ENCODE peak calls at places on chromosome 10, in four cellular contexts. One of them, this sample, is unnamed.

GRCh38 chr10:110147961-110148360 is 59.4 kb upstream of the MXI1 start:
- DNase-seq in activated T-helper 1 cell treated with anti-CD3 and anti-CD28 coated beads, Interleukin-12 subunit alpha, Interleukin-12 subunit beta, Interleukin-2, Interleukin-4 antibody, amounts not matched to agents 30 ng/mL and 10 ng/mL and 1 ng/mL, durations not matched to agents 14 hours and 24 hours and 36 hours: no peak
- DNase-seq in retina: peak
- DNase-seq in endothelial cell: no peak
- DNase-seq in this sample: peak

GRCh38 chr10:10989669-10990068 is 28.0 kb upstream of the CELF2 start:
- DNase-seq in retina: no peak
- DNase-seq in endothelial cell: no peak
- DNase-seq in activated T-helper 1 cell treated with anti-CD3 and anti-CD28 coated beads, Interleukin-12 subunit alpha, Interleukin-12 subunit beta, Interleukin-2, Interleukin-4 antibody, amounts not matched to agents 30 ng/mL and 10 ng/mL and 1 ng/mL, durations not matched to agents 14 hours and 24 hours and 36 hours: no peak
- DNase-seq in this sample: no peak

GRCh38 chr10:70448236-70448635 is 6.8 kb upstream of the NODAL start:
- DNase-seq in activated T-helper 1 cell treated with anti-CD3 and anti-CD28 coated beads, Interleukin-12 subunit alpha, Interleukin-12 subunit beta, Interleukin-2, Interleukin-4 antibody, amounts not matched to agents 30 ng/mL and 10 ng/mL and 1 ng/mL, durations not matched to agents 14 hours and 24 hours and 36 hours: no peak
- DNase-seq in retina: no peak
- DNase-seq in endothelial cell: no peak
- DNase-seq in this sample: no peak

GRCh38 chr10:3554121-3554522 is 230.9 kb downstream of the KLF6 start:
- DNase-seq in activated T-helper 1 cell treated with anti-CD3 and anti-CD28 coated beads, Interleukin-12 subunit alpha, Interleukin-12 subunit beta, Interleukin-2, Interleukin-4 antibody, amounts not matched to agents 30 ng/mL and 10 ng/mL and 1 ng/mL, durations not matched to agents 14 hours and 24 hours and 36 hours: no peak
- DNase-seq in endothelial cell: no peak
- DNase-seq in retina: no peak
- DNase-seq in this sample: no peak

GRCh38 chr10:30527623-30528426 is 93.8 kb downstream of the MAP3K8 start:
- DNase-seq in endothelial cell: no peak
- DNase-seq in retina: no peak
- DNase-seq in activated T-helper 1 cell treated with anti-CD3 and anti-CD28 coated beads, Interleukin-12 subunit alpha, Interleukin-12 subunit beta, Interleukin-2, Interleukin-4 antibody, amounts not matched to agents 30 ng/mL and 10 ng/mL and 1 ng/mL, durations not matched to agents 14 hours and 24 hours and 36 hours: no peak
- DNase-seq in this sample: peak

GRCh38 chr10:115092555-115093285 is 445 bp upstream of the ATRNL1 start:
- DNase-seq in activated T-helper 1 cell treated with anti-CD3 and anti-CD28 coated beads, Interleukin-12 subunit alpha, Interleukin-12 subunit beta, Interleukin-2, Interleukin-4 antibody, amounts not matched to agents 30 ng/mL and 10 ng/mL and 1 ng/mL, durations not matched to agents 14 hours and 24 hours and 36 hours: peak
- DNase-seq in endothelial cell: peak
- DNase-seq in retina: peak
- DNase-seq in this sample: peak

GRCh38 chr10:13636776-13637175 is 50.0 kb downstream of the PRPF18 start:
- DNase-seq in activated T-helper 1 cell treated with anti-CD3 and anti-CD28 coated beads, Interleukin-12 subunit alpha, Interleukin-12 subunit beta, Interleukin-2, Interleukin-4 antibody, amounts not matched to agents 30 ng/mL and 10 ng/mL and 1 ng/mL, durations not matched to agents 14 hours and 24 hours and 36 hours: no peak
- DNase-seq in endothelial cell: no peak
- DNase-seq in retina: no peak
- DNase-seq in this sample: no peak

GRCh38 chr10:75140246-75140645 is 28.8 kb downstream of the SAMD8 start:
- DNase-seq in retina: no peak
- DNase-seq in activated T-helper 1 cell treated with anti-CD3 and anti-CD28 coated beads, Interleukin-12 subunit alpha, Interleukin-12 subunit beta, Interleukin-2, Interleukin-4 antibody, amounts not matched to agents 30 ng/mL and 10 ng/mL and 1 ng/mL, durations not matched to agents 14 hours and 24 hours and 36 hours: no peak
- DNase-seq in endothelial cell: no peak
- DNase-seq in this sample: no peak

GRCh38 chr10:79390551-79391229 is 43.4 kb downstream of the PPIF start:
- DNase-seq in endothelial cell: no peak
- DNase-seq in retina: no peak
- DNase-seq in activated T-helper 1 cell treated with anti-CD3 and anti-CD28 coated beads, Interleukin-12 subunit alpha, Interleukin-12 subunit beta, Interleukin-2, Interleukin-4 antibody, amounts not matched to agents 30 ng/mL and 10 ng/mL and 1 ng/mL, durations not matched to agents 14 hours and 24 hours and 36 hours: no peak
- DNase-seq in this sample: no peak

GRCh38 chr10:80909254-80909653 is 371.6 kb downstream of the SH2D4B start:
- DNase-seq in retina: no peak
- DNase-seq in activated T-helper 1 cell treated with anti-CD3 and anti-CD28 coated beads, Interleukin-12 subunit alpha, Interleukin-12 subunit beta, Interleukin-2, Interleukin-4 antibody, amounts not matched to agents 30 ng/mL and 10 ng/mL and 1 ng/mL, durations not matched to agents 14 hours and 24 hours and 36 hours: no peak
- DNase-seq in endothelial cell: no peak
- DNase-seq in this sample: no peak

GRCh38 chr10:121658611-121659010 is 60.4 kb upstream of the FGFR2 start:
- DNase-seq in endothelial cell: no peak
- DNase-seq in retina: no peak
- DNase-seq in activated T-helper 1 cell treated with anti-CD3 and anti-CD28 coated beads, Interleukin-12 subunit alpha, Interleukin-12 subunit beta, Interleukin-2, Interleukin-4 antibody, amounts not matched to agents 30 ng/mL and 10 ng/mL and 1 ng/mL, durations not matched to agents 14 hours and 24 hours and 36 hours: no peak
- DNase-seq in this sample: no peak

GRCh38 chr10:89367529-89367928 is 10.3 kb upstream of the IFIT1B start:
- DNase-seq in activated T-helper 1 cell treated with anti-CD3 and anti-CD28 coated beads, Interleukin-12 subunit alpha, Interleukin-12 subunit beta, Interleukin-2, Interleukin-4 antibody, amounts not matched to agents 30 ng/mL and 10 ng/mL and 1 ng/mL, durations not matched to agents 14 hours and 24 hours and 36 hours: no peak
- DNase-seq in endothelial cell: no peak
- DNase-seq in retina: no peak
- DNase-seq in this sample: no peak

GRCh38 chr10:127699311-127699710 is 37.7 kb upstream of the FOXI2 start:
- DNase-seq in endothelial cell: no peak
- DNase-seq in retina: no peak
- DNase-seq in activated T-helper 1 cell treated with anti-CD3 and anti-CD28 coated beads, Interleukin-12 subunit alpha, Interleukin-12 subunit beta, Interleukin-2, Interleukin-4 antibody, amounts not matched to agents 30 ng/mL and 10 ng/mL and 1 ng/mL, durations not matched to agents 14 hours and 24 hours and 36 hours: no peak
- DNase-seq in this sample: no peak

GRCh38 chr10:124152139-124152780 is 58.9 kb upstream of the CHST15 start:
- DNase-seq in activated T-helper 1 cell treated with anti-CD3 and anti-CD28 coated beads, Interleukin-12 subunit alpha, Interleukin-12 subunit beta, Interleukin-2, Interleukin-4 antibody, amounts not matched to agents 30 ng/mL and 10 ng/mL and 1 ng/mL, durations not matched to agents 14 hours and 24 hours and 36 hours: no peak
- DNase-seq in retina: no peak
- DNase-seq in endothelial cell: no peak
- DNase-seq in this sample: no peak

GRCh38 chr10:93476756-93477155 is 5.4 kb downstream of the MYOF start:
- DNase-seq in activated T-helper 1 cell treated with anti-CD3 and anti-CD28 coated beads, Interleukin-12 subunit alpha, Interleukin-12 subunit beta, Interleukin-2, Interleukin-4 antibody, amounts not matched to agents 30 ng/mL and 10 ng/mL and 1 ng/mL, durations not matched to agents 14 hours and 24 hours and 36 hours: no peak
- DNase-seq in endothelial cell: no peak
- DNase-seq in retina: no peak
- DNase-seq in this sample: no peak